ENCODE peak calls at places on chromosomes 5 and 9, in seven cellular contexts. One of them, this sample, is unnamed.

GRCh38 chr9:137138058-137138697 is 776 bp upstream of the GRIN1 start:
- DNase-seq in heart right ventricle: no peak
- DNase-seq in mesenchymal stem cell: no peak
- DNase-seq in activated naive CD4-positive, alpha-beta T cell treated with anti-CD3 and anti-CD28 coated beads for 36 hours: no peak
- DNase-seq in NCI-H1417: peak
- DNase-seq in GM13977: peak
- DNase-seq in tibial artery: no peak
- DNase-seq in this sample: no peak

GRCh38 chr5:67211926-67212325 is 15.3 kb upstream of the CD180 start:
- DNase-seq in NCI-H1417: no peak
- DNase-seq in mesenchymal stem cell: peak
- DNase-seq in heart right ventricle: no peak
- DNase-seq in activated naive CD4-positive, alpha-beta T cell treated with anti-CD3 and anti-CD28 coated beads for 36 hours: no peak
- DNase-seq in GM13977: no peak
- DNase-seq in tibial artery: no peak
- DNase-seq in this sample: no peak

GRCh38 chr9:20865357-20865756 is 166.1 kb downstream of the HACD4 start:
- DNase-seq in NCI-H1417: no peak
- DNase-seq in activated naive CD4-positive, alpha-beta T cell treated with anti-CD3 and anti-CD28 coated beads for 36 hours: peak
- DNase-seq in heart right ventricle: no peak
- DNase-seq in tibial artery: no peak
- DNase-seq in GM13977: no peak
- DNase-seq in mesenchymal stem cell: no peak
- DNase-seq in this sample: no peak

GRCh38 chr5:40416098-40416497 is 263.6 kb upstream of the PTGER4 start:
- DNase-seq in GM13977: no peak
- DNase-seq in activated naive CD4-positive, alpha-beta T cell treated with anti-CD3 and anti-CD28 coated beads for 36 hours: no peak
- DNase-seq in mesenchymal stem cell: peak
- DNase-seq in heart right ventricle: no peak
- DNase-seq in NCI-H1417: no peak
- DNase-seq in tibial artery: no peak
- DNase-seq in this sample: no peak

GRCh38 chr5:133873454-133873853 is 95.0 kb downstream of the C5orf15 start:
- DNase-seq in NCI-H1417: no peak
- DNase-seq in tibial artery: no peak
- DNase-seq in activated naive CD4-positive, alpha-beta T cell treated with anti-CD3 and anti-CD28 coated beads for 36 hours: peak
- DNase-seq in mesenchymal stem cell: no peak
- DNase-seq in heart right ventricle: no peak
- DNase-seq in GM13977: no peak
- DNase-seq in this sample: no peak

GRCh38 chr9:125343518-125344284 is 82.1 kb downstream of the GAPVD1 start:
- DNase-seq in tibial artery: no peak
- DNase-seq in mesenchymal stem cell: peak
- DNase-seq in heart right ventricle: peak
- DNase-seq in activated naive CD4-positive, alpha-beta T cell treated with anti-CD3 and anti-CD28 coated beads for 36 hours: no peak
- DNase-seq in GM13977: no peak
- DNase-seq in NCI-H1417: peak
- DNase-seq in this sample: peak

GRCh38 chr9:69916950-69917349 is 96.3 kb downstream of the CFAP95 start:
- DNase-seq in activated naive CD4-positive, alpha-beta T cell treated with anti-CD3 and anti-CD28 coated beads for 36 hours: no peak
- DNase-seq in mesenchymal stem cell: no peak
- DNase-seq in NCI-H1417: no peak
- DNase-seq in tibial artery: no peak
- DNase-seq in heart right ventricle: no peak
- DNase-seq in GM13977: no peak
- DNase-seq in this sample: no peak

GRCh38 chr5:172395483-172395882 is 58.8 kb downstream of the SH3PXD2B start:
- DNase-seq in heart right ventricle: no peak
- DNase-seq in tibial artery: no peak
- DNase-seq in mesenchymal stem cell: no peak
- DNase-seq in activated naive CD4-positive, alpha-beta T cell treated with anti-CD3 and anti-CD28 coated beads for 36 hours: no peak
- DNase-seq in GM13977: no peak
- DNase-seq in NCI-H1417: no peak
- DNase-seq in this sample: no peak

GRCh38 chr5:76403963-76404693 is 1.0 kb downstream of the IQGAP2 start:
- DNase-seq in activated naive CD4-positive, alpha-beta T cell treated with anti-CD3 and anti-CD28 coated beads for 36 hours: peak
- DNase-seq in mesenchymal stem cell: no peak
- DNase-seq in heart right ventricle: no peak
- DNase-seq in NCI-H1417: no peak
- DNase-seq in GM13977: peak
- DNase-seq in tibial artery: no peak
- DNase-seq in this sample: no peak

GRCh38 chr5:126422994-126423788 is at the start of gene GRAMD2B:
- DNase-seq in GM13977: peak
- DNase-seq in mesenchymal stem cell: peak
- DNase-seq in tibial artery: peak
- DNase-seq in heart right ventricle: peak
- DNase-seq in activated naive CD4-positive, alpha-beta T cell treated with anti-CD3 and anti-CD28 coated beads for 36 hours: peak
- DNase-seq in NCI-H1417: peak
- DNase-seq in this sample: peak

GRCh38 chr5:140855772-140856674 is at the start of gene PCDHA10:
- DNase-seq in tibial artery: no peak
- DNase-seq in heart right ventricle: no peak
- DNase-seq in mesenchymal stem cell: peak
- DNase-seq in NCI-H1417: no peak
- DNase-seq in GM13977: no peak
- DNase-seq in activated naive CD4-positive, alpha-beta T cell treated with anti-CD3 and anti-CD28 coated beads for 36 hours: no peak
- DNase-seq in this sample: no peak

GRCh38 chr9:35791321-35791921 is at the start of gene NPR2:
- DNase-seq in GM13977: no peak
- DNase-seq in activated naive CD4-positive, alpha-beta T cell treated with anti-CD3 and anti-CD28 coated beads for 36 hours: no peak
- DNase-seq in tibial artery: peak
- DNase-seq in NCI-H1417: no peak
- DNase-seq in heart right ventricle: peak
- DNase-seq in mesenchymal stem cell: peak
- DNase-seq in this sample: no peak

GRCh38 chr9:134141906-134142305 is 6.0 kb downstream of the WDR5 start:
- DNase-seq in tibial artery: no peak
- DNase-seq in mesenchymal stem cell: no peak
- DNase-seq in heart right ventricle: no peak
- DNase-seq in activated naive CD4-positive, alpha-beta T cell treated with anti-CD3 and anti-CD28 coated beads for 36 hours: no peak
- DNase-seq in NCI-H1417: no peak
- DNase-seq in GM13977: no peak
- DNase-seq in this sample: no peak